ENCODE peak calls at places on chromosomes 3 and 15, in five cellular contexts. H is Peyer's patch, S is astrocyte, Z is cardiac muscle cell, R is left ventricle myocardium inferior. P is an unnamed sample. For H3K9me3, the result is how much of the 10 kb centered on the place peaks cover.

GRCh38 chr3:114929971-114930732 is 216.9 kb downstream of the ZBTB20 start:
- DNase-seq in H (no peak), S (no peak), Z (no peak), R (no peak), P (no peak)

GRCh38 chr3:113148307-113148703 is 63.1 kb upstream of the BOC start:
- DNase-seq in H (no peak), S (no peak), Z (no peak), R (no peak), P (no peak)

GRCh38 chr3:181844227-181844626 is 132.5 kb downstream of the SOX2 start:
- DNase-seq in H (no peak), S (no peak), Z (no peak), R (no peak), P (no peak)

GRCh38 chr15:100020181-100020580 is 286.9 kb upstream of the LYSMD4 start:
- DNase-seq in H (no peak), S (no peak), Z (peak), R (no peak), P (no peak)

GRCh38 chr3:122893754-122894668 is 99.1 kb downstream of the SLC49A4 start:
- DNase-seq in H (no peak), S (no peak), Z (peak), R (peak), P (no peak)

GRCh38 chr3:187165144-187165543 is 25.8 kb upstream of the RPL39L start:
- DNase-seq in H (peak), S (peak), Z (peak), R (no peak), P (no peak)

GRCh38 chr3:53554559-53555511 is 60.4 kb downstream of the CACNA1D start:
- DNase-seq in H (no peak), S (no peak), Z (no peak), R (no peak), P (no peak)

GRCh38 chr3:106510206-106510605 is 641.4 kb upstream of the CBLB start:
- DNase-seq in H (no peak), S (no peak), Z (no peak), R (no peak), P (no peak)

GRCh38 chr3:57007513-57008415 is 52.7 kb upstream of the SPATA12 start:
- DNase-seq in H (peak), S (peak), Z (no peak), R (peak), P (no peak)

GRCh38 chr15:33107950-33108349 is 86.6 kb downstream of the FMN1 start:
- DNase-seq in H (no peak), S (no peak), Z (no peak), R (no peak), P (no peak)

GRCh38 chr3:130709671-130710070 is 37.0 kb downstream of the PIK3R4 start:
- DNase-seq in H (no peak), S (no peak), Z (no peak), R (no peak), P (no peak)

GRCh38 chr3:164155386-164155785 is 922.9 kb downstream of the SI start:
- DNase-seq in H (no peak), S (no peak), Z (no peak), R (no peak), P (no peak)

GRCh38 chr3:13303410-13303809 is 116.7 kb downstream of the NUP210 start:
- DNase-seq in H (no peak), S (no peak), Z (no peak), R (no peak), P (no peak)

GRCh38 chr3:52197499-52197841 is 490 bp upstream of the ALAS1 start:
- DNase-seq in H (no peak), S (no peak), Z (no peak), R (no peak), P (no peak)

GRCh38 chr15:64599716-64600115 is 139.3 kb downstream of the ZNF609 start:
- DNase-seq in H (no peak), S (peak), Z (no peak), R (no peak), P (no peak)

GRCh38 chr15:39613271-39613670 is 32.4 kb downstream of the THBS1 start:
- DNase-seq in H (no peak), S (no peak), Z (no peak), R (no peak), P (no peak)

GRCh38 chr15:72784233-72784876 is 797 bp upstream of the ADPGK start:
- DNase-seq in H (no peak), S (peak), Z (peak), R (no peak), P (no peak)

GRCh38 chr3:134059680-134060560 is 30.2 kb upstream of the SLCO2A1 start:
- DNase-seq in H (no peak), S (peak), Z (no peak), R (no peak), P (no peak)

GRCh38 chr3:146125946-146126345 is 35.0 kb downstream of the PLOD2 start:
- DNase-seq in H (no peak), S (peak), Z (no peak), R (no peak), P (no peak)

GRCh38 chr3:94246136-94246535 is 183.3 kb downstream of the NSUN3 start:
- DNase-seq in H (no peak), S (peak), Z (no peak), R (no peak), P (no peak)
- H3K9me3 ChIP-seq in H (under half), S (under half), Z (under half), R (under half), P (under half)

DNA sequence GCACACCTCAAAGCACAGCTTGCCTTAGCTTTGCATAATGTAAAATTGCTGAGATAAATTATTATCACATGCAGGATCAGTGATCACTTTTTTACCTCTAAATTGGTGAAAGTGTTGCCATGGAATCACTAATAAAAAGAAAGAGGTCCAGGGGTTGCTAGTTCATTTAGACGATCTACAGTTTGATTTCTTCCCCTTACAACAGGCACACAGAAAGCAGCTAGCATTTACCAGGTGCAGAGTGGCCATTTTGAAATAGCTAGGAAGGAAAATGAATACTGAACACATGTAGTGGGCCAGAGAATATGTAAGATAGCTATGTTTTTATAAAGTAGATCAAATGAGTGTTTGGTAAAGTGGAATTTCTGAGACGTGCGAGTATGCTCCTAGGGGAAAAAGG is 98.7 kb upstream of the CHL1 start:
- DNase-seq in H (no peak), S (no peak), Z (no peak), R (no peak), P (no peak)
- H3K9me3 ChIP-seq in H (under half), S (under half), Z (under half), R (under half), P (under half)

DNA sequence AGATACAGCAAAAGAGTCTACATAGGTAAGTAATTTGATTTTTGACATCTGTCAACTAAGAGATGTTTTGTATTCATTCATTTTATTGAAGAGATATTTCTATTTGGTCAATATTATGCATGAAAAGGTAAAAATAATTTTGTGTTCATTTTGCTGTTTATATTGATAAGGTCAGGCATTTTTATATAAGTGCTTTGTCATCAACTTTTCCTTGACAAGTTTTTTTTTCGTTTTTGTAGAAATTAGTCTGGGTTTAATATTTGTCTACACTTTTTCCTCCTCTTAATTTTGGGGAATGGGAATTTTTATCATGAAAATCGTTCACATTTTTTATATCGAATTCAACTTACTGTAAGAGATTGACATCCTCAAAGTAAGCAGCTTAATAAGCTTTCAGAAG is 67.7 kb downstream of the STT3B start:
- DNase-seq in H (no peak), S (no peak), Z (no peak), R (no peak), P (no peak)
- H3K9me3 ChIP-seq in H (under half), S (under half), Z (under half), R (under half), P (under half)

GRCh38 chr3:155424041-155424605 is 130.6 kb upstream of the STRIT1 start:
- DNase-seq in H (no peak), S (no peak), Z (no peak), R (no peak), P (no peak)

GRCh38 chr3:155423526-155423925 is 130.0 kb upstream of the STRIT1 start:
- DNase-seq in H (no peak), S (no peak), Z (no peak), R (no peak), P (no peak)

GRCh38 chr3:155428558-155428957 is 135.1 kb upstream of the STRIT1 start:
- DNase-seq in H (no peak), S (peak), Z (no peak), R (no peak), P (no peak)

GRCh38 chr3:155425351-155425750 is 131.9 kb upstream of the STRIT1 start:
- DNase-seq in H (no peak), S (no peak), Z (no peak), R (no peak), P (no peak)

DNA sequence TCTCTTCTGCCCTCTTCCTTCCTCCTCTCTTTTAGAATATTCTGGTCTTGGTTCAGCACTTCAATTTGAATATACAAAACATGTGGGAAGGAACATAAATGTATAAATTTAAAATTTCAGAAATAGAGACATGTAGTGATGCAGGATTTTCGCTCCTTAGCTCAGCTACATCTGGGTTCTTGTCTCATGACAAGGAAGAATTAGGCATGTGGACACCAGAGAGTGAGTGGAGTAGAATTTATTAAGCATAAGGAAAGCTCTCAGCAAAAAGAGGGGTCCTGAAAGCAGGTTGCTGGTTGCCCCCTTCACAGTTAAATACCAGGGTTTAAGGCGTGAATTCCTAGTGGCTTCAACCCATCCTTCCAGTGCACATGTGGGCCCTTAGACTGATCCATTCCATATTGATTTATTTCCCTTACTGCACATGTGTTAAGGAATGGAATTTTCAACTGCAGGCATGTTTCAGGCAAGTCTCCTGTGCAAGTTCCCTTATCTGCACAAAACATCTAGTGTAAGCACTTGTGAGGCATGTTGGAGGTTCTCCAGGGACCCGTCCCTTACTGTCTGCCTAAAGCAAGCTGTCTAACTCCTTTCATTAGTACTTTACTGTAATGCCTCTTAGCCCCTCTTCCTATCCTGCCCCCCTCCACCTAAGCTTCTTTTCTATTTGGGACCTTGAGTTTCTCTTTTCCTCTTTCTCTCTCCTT is 133.2 kb upstream of the STRIT1 start:
- DNase-seq in H (no peak), S (peak), Z (no peak), R (no peak), P (no peak)
- H3K9me3 ChIP-seq in H (under half), S (under half), Z (under half), R (under half), P (under half)

GRCh38 chr15:95577911-95578310 is 752.6 kb upstream of the NR2F2 start:
- DNase-seq in H (no peak), S (no peak), Z (no peak), R (no peak), P (no peak)

GRCh38 chr15:95584088-95584487 is 746.4 kb upstream of the NR2F2 start:
- DNase-seq in H (no peak), S (no peak), Z (no peak), R (no peak), P (no peak)

GRCh38 chr15:95581595-95581994 is 748.9 kb upstream of the NR2F2 start:
- DNase-seq in H (no peak), S (no peak), Z (no peak), R (no peak), P (no peak)
- H3K9me3 ChIP-seq in H (under half), S (under half), Z (under half), R (under half), P (under half)

DNA sequence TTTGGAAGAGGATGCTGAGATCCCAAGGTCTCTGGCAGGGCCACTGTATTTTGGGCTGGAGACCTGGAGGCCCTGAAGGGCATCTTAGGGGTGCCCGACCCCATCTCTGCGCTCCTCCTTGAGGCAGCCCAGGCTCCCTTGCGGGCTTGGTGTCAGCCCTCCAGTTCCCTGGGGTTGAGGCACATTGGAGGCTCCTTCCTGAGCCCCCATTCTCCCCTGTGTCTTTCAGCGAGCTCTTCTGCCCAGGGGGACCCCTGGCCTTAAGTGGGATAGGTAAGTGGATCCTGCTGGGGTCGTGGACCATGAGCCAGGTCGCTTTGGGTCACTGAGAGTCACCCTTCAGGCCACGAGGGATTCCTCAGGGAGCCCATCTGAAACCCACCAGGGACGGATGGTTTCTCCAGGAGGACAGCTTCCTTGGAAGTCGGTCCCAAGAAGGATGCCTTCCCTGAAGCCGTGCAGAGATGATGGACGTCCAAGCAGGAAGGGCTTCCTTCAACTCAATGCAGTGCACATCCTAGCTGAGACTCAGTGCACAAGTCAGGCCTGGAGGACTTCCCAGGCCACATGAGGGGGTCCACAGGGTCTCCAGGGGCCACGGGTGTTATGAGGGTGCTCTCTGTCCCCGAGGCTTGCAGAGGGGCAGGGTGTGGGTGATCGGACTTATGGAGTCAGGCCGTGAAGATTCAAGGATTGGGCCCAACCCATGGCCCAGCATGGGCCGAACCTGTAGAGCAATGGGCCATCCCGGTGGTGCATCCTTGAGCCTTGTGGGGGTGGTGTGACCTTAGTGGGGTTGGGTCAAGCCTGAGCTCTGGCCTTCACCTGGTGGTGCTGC is 224.3 kb downstream of the SNRPN start:
- DNase-seq in H (peak), S (no peak), Z (no peak), R (peak), P (no peak)
- H3K9me3 ChIP-seq in H (half or more), S (under half), Z (under half), R (half or more), P (under half)

GRCh38 chr3:20861454-20861853 is 675.4 kb upstream of the SGO1 start:
- DNase-seq in H (no peak), S (peak), Z (no peak), R (no peak), P (no peak)

GRCh38 chr3:20865811-20866210 is 679.8 kb upstream of the SGO1 start:
- DNase-seq in H (no peak), S (no peak), Z (no peak), R (no peak), P (no peak)
- H3K9me3 ChIP-seq in H (under half), S (under half), Z (under half), R (under half), P (under half)

GRCh38 chr15:22231603-22232002 is 151.3 kb downstream of the OR4M2 start:
- DNase-seq in H (no peak), S (no peak), Z (no peak), R (no peak), P (no peak)

GRCh38 chr15:22227411-22227810 is 147.1 kb downstream of the OR4M2 start:
- DNase-seq in H (peak), S (no peak), Z (no peak), R (no peak), P (no peak)

GRCh38 chr15:22232675-22233074 is 152.3 kb downstream of the OR4M2 start:
- DNase-seq in H (no peak), S (no peak), Z (no peak), R (no peak), P (no peak)

GRCh38 chr15:22227961-22228762 is 147.8 kb downstream of the OR4M2 start:
- DNase-seq in H (no peak), S (no peak), Z (no peak), R (no peak), P (no peak)

GRCh38 chr15:22229971-22230815 is 149.9 kb downstream of the OR4M2 start:
- DNase-seq in H (no peak), S (no peak), Z (no peak), R (no peak), P (no peak)
- H3K9me3 ChIP-seq in H (under half), S (under half), Z (under half), R (under half), P (under half)

DNA sequence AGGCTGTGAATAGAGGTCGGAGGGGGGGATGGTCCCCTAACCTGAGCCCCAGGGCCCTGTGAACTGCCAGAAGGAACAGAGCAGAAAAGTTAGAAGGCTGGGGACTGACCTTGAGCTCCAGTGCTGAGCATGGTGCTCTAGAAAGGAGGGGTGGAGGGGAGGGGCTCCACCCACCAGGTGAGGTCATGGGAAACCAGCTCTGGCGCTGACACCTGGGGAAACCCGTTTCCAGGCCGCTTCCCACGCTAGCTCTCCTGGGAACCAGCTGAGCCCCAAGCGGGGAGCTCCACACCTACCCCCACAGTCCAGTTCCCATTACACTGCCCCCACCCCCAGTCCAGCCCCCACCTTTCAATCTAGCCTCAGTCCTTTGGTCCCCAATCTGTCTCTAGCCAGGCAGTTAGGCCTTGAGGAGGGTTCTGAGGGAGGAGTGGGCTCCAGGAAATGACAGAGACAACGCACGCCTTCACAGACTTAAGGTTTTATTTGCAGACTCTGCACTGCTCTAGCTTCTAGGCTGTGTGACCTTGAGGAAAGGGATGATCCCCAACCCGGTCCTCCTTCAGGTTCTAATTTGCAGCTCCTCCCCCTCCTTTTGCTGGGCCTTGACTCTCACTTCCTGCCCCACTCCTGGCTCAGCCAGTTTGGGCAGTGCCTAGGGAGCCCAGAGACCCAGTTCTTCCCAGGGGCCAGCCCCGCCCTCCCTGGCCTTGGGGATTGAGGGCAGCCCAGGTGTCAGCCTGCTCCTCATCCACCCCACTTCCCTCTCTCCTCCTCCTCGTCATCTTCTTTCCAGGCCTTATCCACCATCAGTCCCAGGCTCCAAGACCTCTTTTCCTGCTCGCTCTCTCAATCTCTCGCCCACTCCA is 2.1 kb downstream of the RHOV start:
- DNase-seq in H (no peak), S (no peak), Z (no peak), R (no peak), P (no peak)
- H3K9me3 ChIP-seq in H (under half), S (under half), Z (under half), R (under half), P (under half)

DNA sequence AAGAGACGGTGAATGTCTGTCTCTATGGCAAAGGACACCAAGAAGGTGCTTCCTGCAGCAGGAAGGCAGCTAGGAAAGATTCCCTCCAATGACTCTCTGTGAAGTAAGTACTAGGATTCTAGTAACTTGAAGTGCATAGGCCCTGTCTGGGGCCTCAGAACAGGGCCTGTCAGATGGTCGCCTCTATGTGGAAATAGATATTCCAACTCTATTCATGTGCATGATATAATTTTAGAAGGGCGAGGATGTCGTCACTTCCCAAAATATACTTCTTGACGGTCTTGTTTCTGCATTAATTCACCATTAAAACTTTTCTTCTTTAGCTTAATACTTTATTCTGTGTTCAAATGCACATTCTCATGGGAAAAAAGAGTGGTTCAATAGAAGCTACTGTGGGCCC is 167.0 kb downstream of the TLE3 start:
- DNase-seq in H (no peak), S (no peak), Z (no peak), R (no peak), P (no peak)
- H3K9me3 ChIP-seq in H (under half), S (under half), Z (under half), R (under half), P (under half)